ENCODE peak calls at places on chromosomes 3 and 15, in ten cellular contexts. F is dorsolateral prefrontal cortex, E is mammary epithelial cell, I is GM23248, Z is SJSA1, P is GM23338, M is lower lobe of right lung, S is transverse colon, D is PC-3, O is body of pancreas. C is an unnamed sample. For H3K27me3, the result is how much of the 10 kb centered on the place peaks cover.

GRCh38 chr3:123138819-123139517 is 62.8 kb upstream of the SEC22A start:
- DNase-seq in P (no peak), S (peak), I (peak), Z (no peak), D (no peak), E (no peak), O (no peak), F (no peak), M (no peak), C (no peak)

GRCh38 chr3:70342149-70342548 is 29.7 kb upstream of the MDFIC2 start:
- DNase-seq in O (no peak), I (no peak), F (no peak), E (no peak), M (no peak), D (no peak), S (no peak), P (no peak), Z (no peak), C (no peak)

GRCh38 chr3:4396006-4396405 is 71.1 kb downstream of the SUMF1 start:
- DNase-seq in D (no peak), P (no peak), E (no peak), Z (no peak), I (no peak), O (no peak), F (no peak), S (no peak), M (no peak), C (no peak)

GRCh38 chr15:64636541-64636940 is 138.8 kb downstream of the RBPMS2 start:
- DNase-seq in E (no peak), I (no peak), P (no peak), Z (no peak), D (no peak), O (no peak), S (no peak), M (no peak), F (no peak), C (peak)

GRCh38 chr3:115790759-115791158 is 167.4 kb downstream of the GAP43 start:
- DNase-seq in F (no peak), S (no peak), E (peak), M (no peak), Z (peak), I (peak), P (no peak), D (peak), O (no peak), C (no peak)

GRCh38 chr15:85950101-85950500 is 129.6 kb upstream of the AGBL1 start:
- DNase-seq in E (no peak), D (no peak), M (no peak), F (no peak), I (no peak), S (no peak), O (no peak), P (no peak), Z (no peak), C (no peak)

GRCh38 chr3:169759256-169759655 is 5.6 kb downstream of the TERC start:
- DNase-seq in O (no peak), E (peak), Z (no peak), F (no peak), M (no peak), P (no peak), S (no peak), D (peak), I (peak), C (no peak)

GRCh38 chr3:55320928-55321327 is 166.2 kb downstream of the WNT5A start:
- DNase-seq in S (no peak), Z (no peak), F (no peak), E (no peak), M (no peak), I (no peak), D (no peak), O (no peak), P (no peak), C (no peak)

GRCh38 chr15:78993931-78994530 is 49.2 kb upstream of the CTSH start:
- DNase-seq in I (no peak), Z (no peak), S (no peak), O (no peak), E (no peak), P (no peak), D (no peak), M (peak), F (no peak), C (no peak)

GRCh38 chr15:40317580-40317979 is 5.9 kb upstream of the INAFM2 start:
- DNase-seq in M (no peak), S (no peak), I (no peak), Z (no peak), D (no peak), P (no peak), F (no peak), O (no peak), E (no peak), C (no peak)

GRCh38 chr3:190076601-190077444 is 43.9 kb downstream of the P3H2 start:
- DNase-seq in F (no peak), D (peak), O (peak), Z (peak), E (peak), M (no peak), I (peak), S (no peak), P (peak), C (peak)

GRCh38 chr15:101489633-101490407 is at the start of gene PCSK6:
- DNase-seq in Z (no peak), O (peak), M (no peak), D (no peak), E (no peak), S (peak), P (peak), F (no peak), I (peak), C (peak)

DNA sequence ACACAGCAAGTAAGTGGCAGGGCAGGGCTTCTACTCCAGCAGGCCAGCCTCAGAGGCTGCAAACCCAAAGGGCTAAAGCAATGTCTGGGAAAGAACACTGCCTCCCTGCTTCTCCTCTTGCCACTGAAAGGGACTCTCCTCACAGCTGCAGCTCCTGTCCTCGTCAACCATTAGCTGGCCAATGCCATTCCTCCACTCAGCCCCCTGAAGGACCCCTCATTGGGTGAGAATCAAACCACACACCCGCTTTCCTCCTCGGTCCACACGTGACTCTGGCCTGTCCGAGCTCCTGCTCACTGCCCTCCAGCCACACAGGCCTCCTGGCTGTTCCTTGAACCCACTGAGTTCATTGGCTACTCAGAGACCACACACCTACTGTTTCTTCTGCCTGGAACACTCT is 253.7 kb upstream of the TLE3 start:
- DNase-seq in S (no peak), F (no peak), I (no peak), D (no peak), P (no peak), O (no peak), M (no peak), E (no peak), Z (no peak), C (no peak)
- H3K27me3 ChIP-seq in S (under half), F (under half), I (under half), D (under half), P (under half), O (under half), M (under half), E (under half), Z (under half), C (under half)

DNA sequence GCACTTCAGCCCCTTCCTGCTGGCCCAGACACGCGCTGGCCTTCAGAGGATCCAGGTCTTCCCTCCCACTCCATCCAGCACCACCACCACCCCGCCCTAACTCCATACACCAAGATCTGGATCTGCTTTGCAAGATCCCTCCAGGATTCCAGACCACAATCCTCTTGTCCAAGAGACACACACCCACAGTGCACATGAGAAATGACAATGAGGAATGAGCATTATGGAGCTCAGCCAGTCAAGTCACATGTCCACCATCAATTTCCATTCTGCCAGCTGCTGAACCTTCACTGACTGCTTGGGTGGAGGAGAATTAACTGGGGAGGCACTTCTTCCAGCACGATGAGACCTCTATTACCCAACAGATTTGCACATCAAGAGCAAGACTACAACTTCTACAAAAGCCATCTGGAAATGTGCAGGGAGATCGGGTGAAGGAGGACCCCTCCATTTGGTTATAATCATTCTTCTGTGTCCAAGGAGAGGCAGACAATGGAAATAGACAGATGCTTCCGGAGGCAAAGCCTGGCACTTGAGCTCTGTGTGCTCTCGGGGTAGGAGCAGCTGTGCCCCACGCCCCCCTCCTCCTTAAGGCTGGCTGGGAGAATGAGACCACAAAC is 12.3 kb upstream of the SPATA12 start:
- DNase-seq in I (peak), E (no peak), S (no peak), O (peak), M (no peak), F (peak), Z (no peak), P (no peak), D (no peak), C (peak)
- H3K27me3 ChIP-seq in I (under half), E (under half), S (under half), O (under half), M (under half), F (under half), Z (under half), P (under half), D (under half), C (under half)

GRCh38 chr3:107441617-107442016 is 64.4 kb downstream of the CCDC54 start:
- DNase-seq in E (no peak), S (no peak), D (peak), P (peak), O (no peak), F (no peak), M (no peak), I (peak), Z (no peak), C (no peak)
- H3K27me3 ChIP-seq in E (under half), S (under half), D (under half), P (under half), O (under half), F (under half), M (under half), I (under half), Z (under half), C (under half)

GRCh38 chr3:151086484-151087456 is 1.3 kb downstream of the MED12L start:
- DNase-seq in P (peak), M (peak), O (peak), D (peak), F (peak), I (peak), S (peak), Z (peak), E (peak), C (peak)

GRCh38 chr3:151084893-151085226 is 604 bp upstream of the MED12L start:
- DNase-seq in E (no peak), I (no peak), F (no peak), D (no peak), O (no peak), Z (no peak), P (no peak), M (no peak), S (no peak), C (no peak)

GRCh38 chr3:151082880-151083838 is 2.3 kb upstream of the MED12L start:
- DNase-seq in O (no peak), P (no peak), E (no peak), Z (no peak), D (no peak), M (no peak), S (no peak), F (no peak), I (no peak), C (no peak)

GRCh38 chr3:151085889-151086483 is 522 bp downstream of the MED12L start:
- DNase-seq in P (peak), Z (no peak), F (no peak), D (no peak), M (peak), S (peak), O (peak), E (no peak), I (peak), C (peak)

GRCh38 chr3:151085227-151085888 is at the start of gene MED12L:
- DNase-seq in P (peak), E (peak), F (no peak), I (peak), O (peak), Z (peak), S (peak), M (peak), D (peak), C (peak)
- H3K27me3 ChIP-seq in P (under half), E (under half), F (under half), I (under half), O (under half), Z (half or more), S (half or more), M (under half), D (under half), C (under half)

DNA sequence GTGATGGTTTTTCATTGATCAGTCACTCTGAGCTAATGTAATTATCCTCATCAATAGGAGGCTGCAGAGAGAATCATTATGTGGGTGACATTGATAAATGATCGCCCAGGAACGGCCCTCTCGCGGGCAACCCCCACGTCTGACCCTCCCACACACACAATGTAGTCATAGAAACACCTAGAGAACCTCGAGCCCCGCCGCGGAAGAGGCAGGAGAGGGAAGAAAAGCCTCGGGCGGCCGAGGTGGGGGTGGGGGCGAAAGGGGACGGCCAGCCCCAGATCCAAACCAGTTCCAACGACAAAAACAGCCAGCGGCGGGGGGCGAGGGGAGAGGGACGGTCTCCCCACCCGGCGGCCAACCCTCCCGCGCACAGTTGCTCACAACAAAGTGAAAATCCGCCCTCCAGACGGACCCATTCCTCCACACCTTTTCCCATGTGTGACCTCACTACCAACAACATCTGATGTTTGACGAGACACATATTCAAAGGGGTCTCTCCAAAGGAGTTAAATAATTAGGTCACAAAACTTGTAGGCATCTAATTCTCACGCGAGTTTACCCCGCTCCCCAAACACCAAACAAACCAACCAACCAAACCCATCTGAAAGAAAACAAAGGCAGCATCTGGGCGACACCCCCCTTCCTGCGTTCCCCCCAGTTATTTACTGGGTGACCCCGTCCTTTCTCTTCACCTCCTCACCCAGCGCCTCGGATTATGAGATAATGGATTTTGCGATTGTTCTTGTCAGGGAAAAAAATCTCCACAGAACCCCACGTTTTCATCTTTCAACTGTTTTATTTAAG is 212.9 kb downstream of the MEIS2 start:
- DNase-seq in F (no peak), Z (no peak), D (no peak), I (peak), S (no peak), E (no peak), M (no peak), P (peak), O (peak), C (peak)
- H3K27me3 ChIP-seq in F (half or more), Z (under half), D (under half), I (under half), S (half or more), E (under half), M (half or more), P (half or more), O (under half), C (under half)

GRCh38 chr3:147356145-147356908 is 50.0 kb downstream of the ZIC4 start:
- DNase-seq in O (no peak), D (no peak), E (no peak), F (no peak), S (no peak), M (no peak), I (no peak), P (no peak), Z (no peak), C (no peak)
- H3K27me3 ChIP-seq in O (under half), D (half or more), E (half or more), F (half or more), S (half or more), M (half or more), I (half or more), P (half or more), Z (under half), C (half or more)

C was measured in cardiac muscle cell.